ENCODE peak calls at places on chromosome 1, in six cellular contexts. D is SK-N-SH, P is HepG2, K is K562, S is GM12878, I is H1. X is an unnamed sample.

GRCh38 chr1:93000751-93001175 is 39.5 kb upstream of the DIPK1A start:
- DNase-seq in S (no peak), I (no peak), K (no peak), D (no peak), P (no peak), X (no peak)

GRCh38 chr1:215484111-215484914 is 82.8 kb upstream of the KCTD3 start:
- DNase-seq in P (no peak), I (no peak), S (no peak), K (no peak), D (no peak), X (no peak)

GRCh38 chr1:223429313-223429731 is 36.1 kb downstream of the CCDC185 start:
- DNase-seq in I (no peak), P (no peak), S (no peak), D (no peak), K (no peak), X (no peak)

GRCh38 chr1:209190591-209191241 is 392.8 kb upstream of the CAMK1G start:
- DNase-seq in S (no peak), D (peak; percentile 53), I (peak; percentile 84), K (peak; percentile 21), P (peak; percentile 18), X (peak; percentile 31)

GRCh38 chr1:11198851-11199628 is 9.9 kb downstream of the ANGPTL7 start:
- DNase-seq in S (no peak), K (no peak), D (peak; percentile 34), I (no peak), P (no peak), X (no peak)

GRCh38 chr1:167805041-167805556 is 83.3 kb downstream of the MPZL1 start:
- DNase-seq in I (no peak), P (no peak), K (no peak), D (peak; percentile 39), S (peak; percentile 31), X (no peak)

GRCh38 chr1:93556291-93556690 is 108.4 kb downstream of the FNBP1L start:
- DNase-seq in I (no peak), K (no peak), S (no peak), P (no peak), D (no peak), X (no peak)

GRCh38 chr1:33300673-33301072 is 20.2 kb downstream of the A3GALT2 start:
- DNase-seq in P (no peak), K (no peak), D (no peak), I (no peak), S (no peak), X (no peak)

GRCh38 chr1:7313081-7313546 is 458.0 kb upstream of the VAMP3 start:
- DNase-seq in S (no peak), D (peak; percentile 72), K (no peak), I (no peak), P (no peak), X (no peak)

GRCh38 chr1:223748405-223748772 is 36.0 kb downstream of the CAPN2 start:
- DNase-seq in K (no peak), S (no peak), D (no peak), P (no peak), I (no peak), X (no peak)

DNA sequence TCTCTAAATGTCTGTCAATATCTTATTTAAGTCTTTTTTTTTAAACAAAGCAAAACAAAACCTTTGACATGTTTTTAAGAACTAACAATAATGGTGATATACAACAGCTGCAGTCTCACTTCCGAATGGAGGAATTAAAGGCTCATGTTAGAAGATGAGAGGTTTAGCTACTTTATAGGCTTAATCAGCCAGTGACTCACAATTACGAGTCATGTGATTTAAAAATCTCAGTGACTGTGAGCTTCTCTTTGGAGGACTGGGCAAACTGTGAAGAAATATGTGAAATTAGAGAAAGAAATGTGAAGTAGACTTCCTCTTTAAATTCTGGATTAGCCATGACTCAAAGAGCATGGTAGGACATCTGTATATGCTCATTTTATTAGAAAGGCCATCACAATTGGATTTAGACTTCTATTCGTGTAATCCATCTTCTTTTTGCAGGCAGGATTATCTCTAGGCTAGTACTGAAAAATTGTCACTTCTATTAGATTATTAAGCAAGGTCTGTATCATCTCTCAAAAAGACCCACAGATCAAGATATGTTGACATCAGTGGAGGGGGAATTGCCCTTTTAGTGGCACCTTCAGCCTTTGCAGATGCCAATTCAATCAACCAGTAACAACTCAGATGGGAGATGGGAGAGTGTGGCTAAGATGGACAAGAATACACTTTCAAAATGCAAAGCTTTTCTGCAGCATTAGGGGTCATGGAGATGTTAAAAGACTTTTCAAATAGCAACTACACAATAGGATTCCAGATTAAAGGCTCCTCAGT is 28.6 kb downstream of the KCNA3 start:
- DNase-seq in S (no peak), I (no peak), D (no peak), P (no peak), K (no peak), X (peak; percentile 74)
- TF ChIP-seq GABPA in S (no peak), I (no peak), D (no peak), P (no peak), K (no peak), X (no peak)

DNA sequence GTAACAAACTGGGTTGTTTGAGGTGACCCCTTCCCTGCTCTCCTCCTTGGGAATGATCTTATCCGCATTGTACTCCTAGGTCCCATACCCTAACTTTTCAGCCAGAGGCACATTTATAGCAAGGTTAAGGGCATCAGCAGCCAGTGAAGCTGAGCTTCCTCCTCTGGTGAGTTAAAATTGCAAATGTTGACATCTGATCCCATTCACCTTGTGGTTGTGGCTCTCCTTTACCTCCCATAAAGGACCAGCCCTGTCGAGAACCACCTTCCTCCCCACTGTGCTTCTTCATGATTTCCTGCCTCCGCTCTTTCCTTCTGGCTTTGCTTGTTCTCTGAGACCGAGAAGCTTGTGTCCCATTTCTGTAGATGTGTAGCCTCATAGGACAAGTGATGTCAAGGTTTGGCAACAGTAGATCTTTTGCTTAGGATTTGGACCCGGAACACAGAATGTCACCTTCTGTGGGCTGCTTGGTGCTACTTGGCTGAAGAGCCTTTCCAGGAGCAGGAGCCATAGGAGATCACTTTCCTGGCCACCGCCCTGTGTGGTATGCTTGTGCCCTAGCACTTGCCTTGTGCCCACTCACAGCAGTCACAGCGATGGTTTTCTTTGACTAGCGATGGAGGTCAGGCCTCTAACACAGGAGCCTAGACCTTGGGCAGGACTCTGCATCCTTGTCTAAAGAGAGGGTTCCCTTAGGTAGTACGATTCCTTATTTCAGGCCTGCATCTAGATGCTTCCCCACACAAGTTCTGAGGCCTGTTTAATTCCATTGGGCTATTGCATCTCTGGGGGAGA is 18.8 kb downstream of the SZRD1 start:
- DNase-seq in I (no peak), S (no peak), D (no peak), K (no peak), P (no peak), X (no peak)
- H3K27ac ChIP-seq in I (no peak overlapping the region), S (peak overlapping the region; percentile 77), D (peak overlapping the region; percentile 51), K (no peak overlapping the region), P (no peak overlapping the region), X (no peak overlapping the region)

GRCh38 chr1:205067031-205067430 is 17.2 kb downstream of the TMEM81 start:
- DNase-seq in S (no peak), D (no peak), I (no peak), P (no peak), K (no peak), X (no peak)

GRCh38 chr1:205069371-205070125 is 14.7 kb downstream of the TMEM81 start:
- DNase-seq in S (no peak), D (peak; percentile 9), P (no peak), K (no peak), I (no peak), X (no peak)

GRCh38 chr1:205066221-205066818 is 17.9 kb downstream of the TMEM81 start:
- DNase-seq in P (no peak), S (no peak), D (peak; percentile 42), I (no peak), K (peak; percentile 45), X (no peak)

GRCh38 chr1:205068457-205069035 is 15.7 kb downstream of the TMEM81 start:
- DNase-seq in I (no peak), P (no peak), K (no peak), S (no peak), D (no peak), X (no peak)

GRCh38 chr1:205068001-205068400 is 16.3 kb downstream of the TMEM81 start:
- DNase-seq in I (no peak), K (no peak), S (no peak), D (peak; percentile 16), P (no peak), X (no peak)
- TF ChIP-seq GABPA in I (no peak), K (no peak), S (no peak), D (no peak), P (no peak), X (no peak)

GRCh38 chr1:204075116-204075636 is 2.3 kb downstream of the SOX13 start:
- DNase-seq in K (no peak), S (no peak), D (no peak), I (no peak), P (peak; percentile 40), X (no peak)

GRCh38 chr1:204077979-204078696 is 5.2 kb downstream of the SOX13 start:
- DNase-seq in K (no peak), D (no peak), S (no peak), P (peak; percentile 83), I (peak; percentile 89), X (no peak)

GRCh38 chr1:204076891-204077290 is 4.0 kb downstream of the SOX13 start:
- DNase-seq in S (no peak), D (no peak), P (no peak), I (no peak), K (no peak), X (no peak)

GRCh38 chr1:204074274-204075115 is 1.6 kb downstream of the SOX13 start:
- DNase-seq in D (peak; percentile 82), K (no peak), S (no peak), I (peak; percentile 80), P (peak; percentile 87), X (no peak)

GRCh38 chr1:204075890-204076837 is 3.2 kb downstream of the SOX13 start:
- DNase-seq in I (no peak), D (no peak), S (no peak), K (no peak), P (no peak), X (no peak)
- H3K27ac ChIP-seq in I (no peak overlapping the region), D (no peak overlapping the region), S (no peak overlapping the region), K (no peak overlapping the region), P (no peak overlapping the region), X (no peak overlapping the region)

DNA sequence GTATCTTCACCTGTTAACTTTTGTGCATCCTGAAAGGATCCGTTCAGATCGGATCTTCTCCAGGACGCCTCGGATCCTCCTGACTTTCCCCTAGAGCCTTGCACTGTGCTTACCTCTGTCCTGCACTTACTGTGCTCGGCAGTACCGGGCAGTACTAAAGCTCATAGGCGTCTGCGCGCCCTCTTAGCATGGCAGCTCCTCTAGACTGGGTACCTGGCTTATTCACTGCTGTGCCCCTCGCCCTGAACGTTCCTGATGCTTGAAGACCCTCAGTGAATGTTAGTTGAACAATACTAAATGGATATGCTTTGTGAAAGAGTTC is 968 bp downstream of the SCP2 start:
- DNase-seq in I (no peak), P (no peak), D (no peak), S (no peak), K (no peak), X (peak; percentile 13)
- TF ChIP-seq GABPA in I (no peak), P (no peak), D (no peak), S (no peak), K (no peak), X (no peak)

X was measured in HL-60.